ENCODE peak calls at places on chromosomes 5 and 9, in four cellular contexts. One of them, this sample, is unnamed.

GRCh38 chr5:52893105-52893504 is 96.0 kb upstream of the ITGA2 start:
- DNase-seq in right cardiac atrium: no peak
- DNase-seq in spleen: no peak
- DNase-seq in H9: no peak
- DNase-seq in this sample: no peak

GRCh38 chr9:123484130-123484529 is 128.1 kb downstream of the CRB2 start:
- DNase-seq in H9: no peak
- DNase-seq in right cardiac atrium: no peak
- DNase-seq in spleen: no peak
- DNase-seq in this sample: no peak

GRCh38 chr5:167565555-167565954 is 725.9 kb upstream of the WWC1 start:
- DNase-seq in spleen: no peak
- DNase-seq in right cardiac atrium: no peak
- DNase-seq in H9: no peak
- DNase-seq in this sample: peak; percentile 39

GRCh38 chr5:95786821-95787408 is 35.6 kb downstream of the GLRX start:
- DNase-seq in right cardiac atrium: no peak
- DNase-seq in spleen: no peak
- DNase-seq in H9: no peak
- DNase-seq in this sample: no peak

GRCh38 chr5:154415114-154415513 is 30.7 kb upstream of the SAP30L start:
- DNase-seq in H9: no peak
- DNase-seq in spleen: peak; percentile 31
- DNase-seq in right cardiac atrium: no peak
- DNase-seq in this sample: no peak

GRCh38 chr9:71819115-71819739 is 50.9 kb upstream of the CEMIP2 start:
- DNase-seq in spleen: no peak
- DNase-seq in right cardiac atrium: peak; percentile 28
- DNase-seq in H9: no peak
- DNase-seq in this sample: peak; percentile 13

GRCh38 chr5:158978061-158978745 is 121.5 kb downstream of the EBF1 start:
- DNase-seq in H9: no peak
- DNase-seq in spleen: no peak
- DNase-seq in right cardiac atrium: no peak
- DNase-seq in this sample: no peak

GRCh38 chr9:32783168-32783891 is at the start of gene TMEM215:
- DNase-seq in right cardiac atrium: no peak
- DNase-seq in spleen: peak; percentile 53
- DNase-seq in H9: peak; percentile 78
- DNase-seq in this sample: peak; percentile 88

GRCh38 chr9:7452378-7452777 is 347.2 kb downstream of the DMAC1 start:
- DNase-seq in right cardiac atrium: no peak
- DNase-seq in H9: no peak
- DNase-seq in spleen: no peak
- DNase-seq in this sample: no peak

GRCh38 chr9:130129425-130130061 is 42.7 kb upstream of the NCS1 start:
- DNase-seq in spleen: no peak
- DNase-seq in H9: no peak
- DNase-seq in right cardiac atrium: no peak
- DNase-seq in this sample: no peak

GRCh38 chr5:116862632-116863455 is 288.2 kb upstream of the SEMA6A start:
- DNase-seq in spleen: no peak
- DNase-seq in right cardiac atrium: no peak
- DNase-seq in H9: no peak
- DNase-seq in this sample: no peak

GRCh38 chr9:23551171-23551795 is 274.8 kb downstream of the ELAVL2 start:
- DNase-seq in right cardiac atrium: no peak
- DNase-seq in H9: no peak
- DNase-seq in spleen: no peak
- DNase-seq in this sample: no peak

GRCh38 chr5:154771383-154771901 is 16.3 kb downstream of the LARP1 start:
- DNase-seq in right cardiac atrium: peak; percentile 55
- DNase-seq in spleen: no peak
- DNase-seq in H9: peak; percentile 55
- DNase-seq in this sample: peak; percentile 79

GRCh38 chr5:137733011-137733410 is 2.9 kb downstream of the KLHL3 start:
- DNase-seq in right cardiac atrium: no peak
- DNase-seq in H9: no peak
- DNase-seq in spleen: no peak
- DNase-seq in this sample: no peak

GRCh38 chr9:84592918-84593317 is 76.6 kb upstream of the NTRK2 start:
- DNase-seq in right cardiac atrium: no peak
- DNase-seq in H9: no peak
- DNase-seq in spleen: no peak
- DNase-seq in this sample: no peak

GRCh38 chr5:158388018-158388417 is 529.1 kb upstream of the CLINT1 start:
- DNase-seq in right cardiac atrium: no peak
- DNase-seq in spleen: no peak
- DNase-seq in H9: no peak
- DNase-seq in this sample: peak; percentile 50

GRCh38 chr5:76548525-76549229 is 74.5 kb downstream of the F2RL2 start:
- DNase-seq in H9: no peak
- DNase-seq in spleen: no peak
- DNase-seq in right cardiac atrium: no peak
- DNase-seq in this sample: no peak

GRCh38 chr9:114238919-114239879 is 83.7 kb upstream of the ORM1 start:
- DNase-seq in H9: peak; percentile 43
- DNase-seq in spleen: no peak
- DNase-seq in right cardiac atrium: peak; percentile 50
- DNase-seq in this sample: peak; percentile 94

GRCh38 chr9:115395511-115396021 is 277.6 kb upstream of the TNC start:
- DNase-seq in H9: no peak
- DNase-seq in right cardiac atrium: no peak
- DNase-seq in spleen: no peak
- DNase-seq in this sample: no peak

GRCh38 chr9:31733166-31733565 is 651.3 kb upstream of the ACO1 start:
- DNase-seq in H9: no peak
- DNase-seq in right cardiac atrium: no peak
- DNase-seq in spleen: no peak
- DNase-seq in this sample: no peak

GRCh38 chr9:114288233-114289051 is 34.5 kb upstream of the ORM1 start:
- DNase-seq in right cardiac atrium: peak; percentile 5
- DNase-seq in spleen: peak; percentile 63
- DNase-seq in H9: peak; percentile 56
- DNase-seq in this sample: no peak

GRCh38 chr9:134687556-134687955 is 46.0 kb downstream of the COL5A1 start:
- DNase-seq in right cardiac atrium: peak; percentile 10
- DNase-seq in spleen: peak; percentile 58
- DNase-seq in H9: no peak
- DNase-seq in this sample: no peak

GRCh38 chr5:88140863-88141694 is 127.6 kb downstream of the TMEM161B start:
- DNase-seq in right cardiac atrium: peak; percentile 97
- DNase-seq in H9: peak; percentile 99
- DNase-seq in spleen: peak; percentile 88
- DNase-seq in this sample: peak; percentile 90
- H3K4me1 ChIP-seq in right cardiac atrium: peaks cover 2% of the 10 kb centered on the region
- H3K4me1 ChIP-seq in H9: peaks cover 4% of the 10 kb centered on the region
- H3K4me1 ChIP-seq in spleen: peaks cover 56% of the 10 kb centered on the region
- H3K4me1 ChIP-seq in this sample: no peaks in the 10 kb centered on the region

DNA sequence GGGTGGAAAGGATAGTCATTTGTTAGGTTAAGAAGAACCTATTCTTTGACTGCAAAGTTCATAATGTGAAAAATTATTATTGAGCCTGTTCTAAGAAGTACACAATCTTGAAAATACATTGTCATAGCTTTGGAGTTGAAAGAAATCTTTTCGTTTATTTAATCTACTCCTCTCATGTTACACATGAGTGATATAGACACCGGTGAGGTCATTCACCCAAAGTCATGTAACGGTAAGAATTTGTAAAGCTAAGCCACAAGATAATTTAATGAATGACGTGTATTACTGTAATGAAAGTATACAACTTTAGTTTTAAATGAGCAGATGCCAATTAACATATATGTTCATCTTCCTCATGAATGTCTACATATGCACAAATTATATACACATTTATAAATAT is 284.1 kb upstream of the PDE4D start:
- DNase-seq in H9: no peak
- DNase-seq in spleen: no peak
- DNase-seq in right cardiac atrium: no peak
- DNase-seq in this sample: no peak
- H3K4me1 ChIP-seq in H9: no peaks in the 10 kb centered on the region
- H3K4me1 ChIP-seq in spleen: no peaks in the 10 kb centered on the region
- H3K4me1 ChIP-seq in right cardiac atrium: no peaks in the 10 kb centered on the region
- H3K4me1 ChIP-seq in this sample: no peaks in the 10 kb centered on the region

GRCh38 chr9:35510366-35510744 is 20.4 kb downstream of the RUSC2 start:
- DNase-seq in H9: no peak
- DNase-seq in right cardiac atrium: no peak
- DNase-seq in spleen: no peak
- DNase-seq in this sample: no peak
- H3K4me1 ChIP-seq in H9: peaks cover 3% of the 10 kb centered on the region
- H3K4me1 ChIP-seq in right cardiac atrium: peaks cover 8% of the 10 kb centered on the region
- H3K4me1 ChIP-seq in spleen: peaks cover 19% of the 10 kb centered on the region
- H3K4me1 ChIP-seq in this sample: no peaks in the 10 kb centered on the region

GRCh38 chr5:140258016-140258415 is 44.9 kb downstream of the PFDN1 start:
- DNase-seq in spleen: no peak
- DNase-seq in H9: no peak
- DNase-seq in right cardiac atrium: no peak
- DNase-seq in this sample: no peak
- H3K4me1 ChIP-seq in spleen: peaks cover 31% of the 10 kb centered on the region
- H3K4me1 ChIP-seq in H9: peaks cover 3% of the 10 kb centered on the region
- H3K4me1 ChIP-seq in right cardiac atrium: peaks cover 28% of the 10 kb centered on the region
- H3K4me1 ChIP-seq in this sample: peaks cover 6% of the 10 kb centered on the region

GRCh38 chr9:93203713-93204469 is 20.0 kb downstream of the WNK2 start:
- DNase-seq in H9: no peak
- DNase-seq in spleen: peak; percentile 66
- DNase-seq in right cardiac atrium: no peak
- DNase-seq in this sample: no peak
- H3K4me1 ChIP-seq in H9: no peaks in the 10 kb centered on the region
- H3K4me1 ChIP-seq in spleen: peaks cover 44% of the 10 kb centered on the region
- H3K4me1 ChIP-seq in right cardiac atrium: peaks cover 18% of the 10 kb centered on the region
- H3K4me1 ChIP-seq in this sample: no peaks in the 10 kb centered on the region

GRCh38 chr5:135393691-135394090 is 5.3 kb downstream of the MACROH2A1 start:
- DNase-seq in spleen: no peak
- DNase-seq in H9: no peak
- DNase-seq in right cardiac atrium: no peak
- DNase-seq in this sample: no peak
- H3K4me1 ChIP-seq in spleen: peaks cover 98% of the 10 kb centered on the region
- H3K4me1 ChIP-seq in H9: peaks cover 4% of the 10 kb centered on the region
- H3K4me1 ChIP-seq in right cardiac atrium: peaks cover 57% of the 10 kb centered on the region
- H3K4me1 ChIP-seq in this sample: peaks cover 40% of the 10 kb centered on the region

This sample was measured in SK-N-SH.